ENCODE peak calls at places on chromosome 3, in four cellular contexts. One of them, this sample, is unnamed.
A peak's percentile ranks its signal among the peaks of the same experiment; 100 is the strongest.

GRCh38 chr3:184241447-184242296 is 7.1 kb downstream of the ALG3 start:
- DNase-seq in psoas muscle: peak; percentile 66
- DNase-seq in DND-41: peak; percentile 28
- DNase-seq in fibroblast of the aortic adventitia: peak; percentile 36
- DNase-seq in this sample: peak; percentile 74

GRCh38 chr3:53944019-53944418 is 52.4 kb upstream of the SELENOK start:
- DNase-seq in psoas muscle: no peak
- DNase-seq in DND-41: no peak
- DNase-seq in fibroblast of the aortic adventitia: no peak
- DNase-seq in this sample: no peak

GRCh38 chr3:41450416-41451231 is 251.3 kb downstream of the CTNNB1 start:
- DNase-seq in psoas muscle: no peak
- DNase-seq in fibroblast of the aortic adventitia: no peak
- DNase-seq in DND-41: no peak
- DNase-seq in this sample: no peak

GRCh38 chr3:42655980-42656679 is 2.6 kb downstream of the ZBTB47 start:
- DNase-seq in fibroblast of the aortic adventitia: peak; percentile 68
- DNase-seq in psoas muscle: peak; percentile 81
- DNase-seq in DND-41: no peak
- DNase-seq in this sample: no peak

GRCh38 chr3:128170866-128171516 is 17.7 kb downstream of the EEFSEC start:
- DNase-seq in DND-41: peak; percentile 22
- DNase-seq in fibroblast of the aortic adventitia: peak; percentile 87
- DNase-seq in psoas muscle: peak; percentile 68
- DNase-seq in this sample: no peak

GRCh38 chr3:33044676-33045075 is 52.3 kb downstream of the GLB1 start:
- DNase-seq in DND-41: peak; percentile 25
- DNase-seq in psoas muscle: no peak
- DNase-seq in fibroblast of the aortic adventitia: no peak
- DNase-seq in this sample: no peak

GRCh38 chr3:77354958-77355357 is 315.1 kb downstream of the ROBO2 start:
- DNase-seq in DND-41: no peak
- DNase-seq in psoas muscle: no peak
- DNase-seq in fibroblast of the aortic adventitia: no peak
- DNase-seq in this sample: no peak

GRCh38 chr3:14153663-14154062 is 24.7 kb downstream of the XPC start:
- DNase-seq in fibroblast of the aortic adventitia: no peak
- DNase-seq in DND-41: no peak
- DNase-seq in psoas muscle: no peak
- DNase-seq in this sample: no peak

GRCh38 chr3:159649951-159650350 is 338.7 kb upstream of the IL12A start:
- DNase-seq in DND-41: no peak
- DNase-seq in fibroblast of the aortic adventitia: no peak
- DNase-seq in psoas muscle: no peak
- DNase-seq in this sample: no peak

GRCh38 chr3:102084712-102085111 is 235.4 kb downstream of the NFKBIZ start:
- DNase-seq in DND-41: no peak
- DNase-seq in fibroblast of the aortic adventitia: no peak
- DNase-seq in psoas muscle: no peak
- DNase-seq in this sample: no peak

GRCh38 chr3:2511356-2511755 is 412.7 kb downstream of the CNTN4 start:
- DNase-seq in psoas muscle: peak; percentile 44
- DNase-seq in fibroblast of the aortic adventitia: no peak
- DNase-seq in DND-41: no peak
- DNase-seq in this sample: no peak

GRCh38 chr3:13236774-13237173 is 163.5 kb upstream of the IQSEC1 start:
- DNase-seq in fibroblast of the aortic adventitia: no peak
- DNase-seq in psoas muscle: no peak
- DNase-seq in DND-41: no peak
- DNase-seq in this sample: no peak

GRCh38 chr3:67416703-67417102 is 237.7 kb downstream of the SUCLG2 start:
- DNase-seq in fibroblast of the aortic adventitia: no peak
- DNase-seq in DND-41: no peak
- DNase-seq in psoas muscle: no peak
- DNase-seq in this sample: no peak

GRCh38 chr3:111851511-111851954 is 7.5 kb upstream of the PHLDB2 start:
- DNase-seq in psoas muscle: no peak
- DNase-seq in fibroblast of the aortic adventitia: peak; percentile 95
- DNase-seq in DND-41: no peak
- DNase-seq in this sample: no peak

GRCh38 chr3:81758275-81758674 is 3.2 kb downstream of the GBE1 start:
- DNase-seq in psoas muscle: no peak
- DNase-seq in DND-41: no peak
- DNase-seq in fibroblast of the aortic adventitia: peak; percentile 80
- DNase-seq in this sample: no peak

GRCh38 chr3:50226888-50227389 is 9.1 kb upstream of the GNAI2 start:
- DNase-seq in DND-41: no peak
- DNase-seq in fibroblast of the aortic adventitia: peak; percentile 43
- DNase-seq in psoas muscle: peak; percentile 72
- DNase-seq in this sample: no peak

GRCh38 chr3:168620854-168621253 is 525.1 kb upstream of the GOLIM4 start:
- DNase-seq in fibroblast of the aortic adventitia: no peak
- DNase-seq in psoas muscle: no peak
- DNase-seq in DND-41: no peak
- DNase-seq in this sample: no peak

DNA sequence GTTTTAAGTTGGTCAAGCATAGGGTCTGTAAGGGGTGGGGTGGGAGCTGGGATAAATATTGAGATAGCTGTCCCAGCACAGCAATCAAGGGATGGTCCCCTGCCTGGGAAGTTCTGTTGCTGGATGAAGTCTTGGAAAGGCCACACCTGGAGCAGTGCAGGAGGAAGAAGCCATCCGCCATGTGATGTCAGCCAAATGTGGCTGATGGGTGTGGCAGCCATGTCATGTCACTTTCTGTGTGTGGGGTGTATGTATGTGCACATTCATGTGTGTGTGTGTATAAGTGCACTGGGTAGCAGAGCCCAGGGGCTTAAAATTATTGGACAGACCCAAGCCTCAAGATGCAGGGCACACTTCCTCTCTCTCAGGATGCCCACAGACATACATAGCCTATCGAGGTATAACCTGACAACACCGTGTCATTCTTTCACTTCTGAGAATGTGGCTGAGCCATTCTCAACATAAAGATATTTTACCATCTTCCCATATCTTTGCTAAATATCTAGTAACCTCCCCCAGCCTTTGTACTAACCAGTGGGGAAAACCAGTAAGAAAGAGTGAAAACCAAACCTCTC is 11.4 kb downstream of the TNFSF10 start:
- DNase-seq in fibroblast of the aortic adventitia: no peak
- DNase-seq in DND-41: no peak
- DNase-seq in psoas muscle: no peak
- DNase-seq in this sample: no peak
- H3K4me3 ChIP-seq in fibroblast of the aortic adventitia: no peak overlapping the region
- H3K4me3 ChIP-seq in DND-41: no peak overlapping the region
- H3K4me3 ChIP-seq in psoas muscle: no peak overlapping the region
- H3K4me3 ChIP-seq in this sample: no peak overlapping the region

GRCh38 chr3:156483002-156483401 is 71.9 kb downstream of the SSR3 start:
- DNase-seq in fibroblast of the aortic adventitia: no peak
- DNase-seq in DND-41: no peak
- DNase-seq in psoas muscle: no peak
- DNase-seq in this sample: no peak

GRCh38 chr3:156483961-156484787 is 70.7 kb downstream of the SSR3 start:
- DNase-seq in fibroblast of the aortic adventitia: peak; percentile 79
- DNase-seq in psoas muscle: no peak
- DNase-seq in DND-41: peak; percentile 65
- DNase-seq in this sample: no peak

GRCh38 chr3:156479574-156479973 is 75.3 kb downstream of the SSR3 start:
- DNase-seq in DND-41: no peak
- DNase-seq in fibroblast of the aortic adventitia: peak; percentile 44
- DNase-seq in psoas muscle: no peak
- DNase-seq in this sample: no peak

GRCh38 chr3:156480949-156481348 is 74.0 kb downstream of the SSR3 start:
- DNase-seq in fibroblast of the aortic adventitia: no peak
- DNase-seq in psoas muscle: no peak
- DNase-seq in DND-41: no peak
- DNase-seq in this sample: no peak

DNA sequence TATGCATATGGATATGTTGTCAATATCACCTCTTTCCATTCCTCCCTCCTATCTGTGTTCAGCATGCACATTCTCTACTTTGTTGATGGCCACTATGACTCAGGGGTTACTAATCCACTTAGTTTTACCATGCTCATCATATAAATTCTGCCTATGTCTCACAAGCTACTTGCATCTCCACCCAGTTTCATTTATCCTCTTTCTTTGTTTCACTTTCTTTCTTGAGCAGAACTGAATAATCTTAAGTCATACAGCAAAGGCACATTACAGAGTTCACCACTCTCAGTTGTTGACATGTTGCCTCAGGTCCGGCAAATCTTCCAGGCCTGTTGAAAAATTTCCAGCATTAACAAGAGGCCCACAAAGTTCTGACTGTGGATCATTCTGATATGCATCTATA is 71.5 kb downstream of the SSR3 start:
- DNase-seq in psoas muscle: no peak
- DNase-seq in DND-41: no peak
- DNase-seq in fibroblast of the aortic adventitia: peak; percentile 82
- DNase-seq in this sample: no peak
- H3K4me3 ChIP-seq in psoas muscle: no peak overlapping the region
- H3K4me3 ChIP-seq in DND-41: peak overlapping the region; percentile 54
- H3K4me3 ChIP-seq in fibroblast of the aortic adventitia: no peak overlapping the region
- H3K4me3 ChIP-seq in this sample: no peak overlapping the region

DNA sequence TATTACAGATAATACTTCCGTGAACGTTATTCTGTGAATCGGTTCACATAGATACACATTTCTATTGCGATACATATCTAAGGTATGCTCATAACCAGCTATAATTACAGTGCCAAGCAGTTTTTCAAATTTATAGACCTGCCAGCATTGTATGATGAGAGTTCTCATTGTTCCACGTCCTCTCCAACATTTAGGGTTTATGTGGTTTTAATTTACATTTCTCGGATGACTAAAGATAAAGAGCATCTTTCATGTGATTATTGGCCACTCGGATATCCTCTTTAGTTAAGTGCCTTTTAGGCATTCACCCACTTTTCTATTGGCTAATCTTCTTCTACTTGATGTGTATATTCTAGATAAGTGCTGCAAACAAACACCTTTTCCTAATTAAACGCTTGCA is 134.7 kb upstream of the CCDC54 start:
- DNase-seq in fibroblast of the aortic adventitia: no peak
- DNase-seq in psoas muscle: no peak
- DNase-seq in DND-41: no peak
- DNase-seq in this sample: no peak
- H3K4me3 ChIP-seq in fibroblast of the aortic adventitia: peak overlapping the region; percentile 44
- H3K4me3 ChIP-seq in psoas muscle: peak overlapping the region; percentile 96
- H3K4me3 ChIP-seq in DND-41: peak overlapping the region; percentile 4
- H3K4me3 ChIP-seq in this sample: peak overlapping the region; percentile 70

GRCh38 chr3:195147649-195148121 is 123.3 kb downstream of the XXYLT1 start:
- DNase-seq in psoas muscle: peak; percentile 64
- DNase-seq in fibroblast of the aortic adventitia: peak; percentile 74
- DNase-seq in DND-41: no peak
- DNase-seq in this sample: peak; percentile 71

GRCh38 chr3:195149292-195149691 is 121.7 kb downstream of the XXYLT1 start:
- DNase-seq in DND-41: no peak
- DNase-seq in psoas muscle: no peak
- DNase-seq in fibroblast of the aortic adventitia: no peak
- DNase-seq in this sample: no peak

GRCh38 chr3:195150194-195151118 is 120.5 kb downstream of the XXYLT1 start:
- DNase-seq in DND-41: no peak
- DNase-seq in fibroblast of the aortic adventitia: peak; percentile 87
- DNase-seq in psoas muscle: peak; percentile 66
- DNase-seq in this sample: peak; percentile 86

GRCh38 chr3:195151402-195151801 is 119.6 kb downstream of the XXYLT1 start:
- DNase-seq in psoas muscle: no peak
- DNase-seq in fibroblast of the aortic adventitia: no peak
- DNase-seq in DND-41: no peak
- DNase-seq in this sample: no peak

GRCh38 chr3:195148553-195148952 is 122.4 kb downstream of the XXYLT1 start:
- DNase-seq in DND-41: no peak
- DNase-seq in fibroblast of the aortic adventitia: no peak
- DNase-seq in psoas muscle: no peak
- DNase-seq in this sample: no peak
- H3K4me3 ChIP-seq in DND-41: no peak overlapping the region
- H3K4me3 ChIP-seq in fibroblast of the aortic adventitia: no peak overlapping the region
- H3K4me3 ChIP-seq in psoas muscle: peak overlapping the region; percentile 42
- H3K4me3 ChIP-seq in this sample: peak overlapping the region; percentile 39

GRCh38 chr3:147943265-147943945 is 534.2 kb downstream of the ZIC1 start:
- DNase-seq in DND-41: no peak
- DNase-seq in psoas muscle: no peak
- DNase-seq in fibroblast of the aortic adventitia: peak; percentile 90
- DNase-seq in this sample: no peak
- H3K4me3 ChIP-seq in DND-41: no peak overlapping the region
- H3K4me3 ChIP-seq in psoas muscle: no peak overlapping the region
- H3K4me3 ChIP-seq in fibroblast of the aortic adventitia: no peak overlapping the region
- H3K4me3 ChIP-seq in this sample: no peak overlapping the region

GRCh38 chr3:171055336-171056178 is 29.0 kb upstream of the SLC2A2 start:
- DNase-seq in fibroblast of the aortic adventitia: peak; percentile 62
- DNase-seq in psoas muscle: no peak
- DNase-seq in DND-41: no peak
- DNase-seq in this sample: no peak

GRCh38 chr3:171056528-171056927 is 30.0 kb upstream of the SLC2A2 start:
- DNase-seq in psoas muscle: no peak
- DNase-seq in fibroblast of the aortic adventitia: peak; percentile 73
- DNase-seq in DND-41: no peak
- DNase-seq in this sample: no peak

GRCh38 chr3:171054231-171054630 is 27.7 kb upstream of the SLC2A2 start:
- DNase-seq in psoas muscle: no peak
- DNase-seq in fibroblast of the aortic adventitia: no peak
- DNase-seq in DND-41: no peak
- DNase-seq in this sample: no peak

GRCh38 chr3:171057075-171057474 is 30.6 kb upstream of the SLC2A2 start:
- DNase-seq in fibroblast of the aortic adventitia: no peak
- DNase-seq in DND-41: no peak
- DNase-seq in psoas muscle: no peak
- DNase-seq in this sample: no peak

GRCh38 chr3:171054921-171055320 is 28.4 kb upstream of the SLC2A2 start:
- DNase-seq in DND-41: no peak
- DNase-seq in fibroblast of the aortic adventitia: peak; percentile 62
- DNase-seq in psoas muscle: no peak
- DNase-seq in this sample: no peak
- H3K4me3 ChIP-seq in DND-41: no peak overlapping the region
- H3K4me3 ChIP-seq in fibroblast of the aortic adventitia: no peak overlapping the region
- H3K4me3 ChIP-seq in psoas muscle: no peak overlapping the region
- H3K4me3 ChIP-seq in this sample: no peak overlapping the region

This sample was measured in lower lobe of right lung.